ENCODE peak calls at places on chromosome 1, in five cellular contexts. R, G, M, X and T are unnamed samples.

GRCh38 chr1:5364591-5364990 is 627.6 kb downstream of the NPHP4 start:
- DNase-seq in X (no peak), R (no peak), M (no peak), G (no peak), T (no peak)

GRCh38 chr1:238196516-238196915 is 305.8 kb upstream of the ZP4 start:
- DNase-seq in G (no peak), R (no peak), M (no peak), X (no peak), T (no peak)

GRCh38 chr1:19391596-19391981 is 79.5 kb downstream of the SLC66A1 start:
- DNase-seq in G (no peak), X (no peak), M (no peak), R (no peak), T (no peak)

GRCh38 chr1:57894315-57894714 is 470.5 kb upstream of the DAB1 start:
- DNase-seq in G (no peak), R (no peak), X (no peak), M (peak), T (no peak)

GRCh38 chr1:39720094-39720999 is 18.3 kb upstream of the PPIE start:
- DNase-seq in M (peak), R (no peak), G (peak), X (no peak), T (peak)

GRCh38 chr1:236795757-236796719 is 946 bp downstream of the MTR start:
- DNase-seq in R (peak), M (no peak), X (no peak), G (peak), T (peak)

GRCh38 chr1:42773420-42773819 is 6.4 kb downstream of the C1orf50 start:
- DNase-seq in M (no peak), R (no peak), X (no peak), G (no peak), T (no peak)

GRCh38 chr1:156366832-156367231 is 2.2 kb upstream of the RHBG start:
- DNase-seq in M (no peak), R (no peak), X (no peak), G (no peak), T (no peak)

GRCh38 chr1:71086331-71086730 is 5.5 kb upstream of the ZRANB2 start:
- DNase-seq in R (no peak), G (no peak), M (no peak), X (no peak), T (no peak)

GRCh38 chr1:71087713-71088112 is 6.9 kb upstream of the ZRANB2 start:
- DNase-seq in M (no peak), G (no peak), X (no peak), R (no peak), T (no peak)

GRCh38 chr1:71089536-71090270 is 8.9 kb upstream of the ZRANB2 start:
- DNase-seq in G (no peak), X (no peak), M (no peak), R (no peak), T (no peak)

GRCh38 chr1:71088645-71089287 is 7.9 kb upstream of the ZRANB2 start:
- DNase-seq in M (no peak), X (no peak), G (no peak), R (no peak), T (no peak)

GRCh38 chr1:71087060-71087459 is 6.2 kb upstream of the ZRANB2 start:
- DNase-seq in X (no peak), R (no peak), G (no peak), M (no peak), T (peak)
- TF ChIP-seq SUZ12 in X (no peak), R (no peak), G (no peak), M (no peak), T (no peak)

DNA sequence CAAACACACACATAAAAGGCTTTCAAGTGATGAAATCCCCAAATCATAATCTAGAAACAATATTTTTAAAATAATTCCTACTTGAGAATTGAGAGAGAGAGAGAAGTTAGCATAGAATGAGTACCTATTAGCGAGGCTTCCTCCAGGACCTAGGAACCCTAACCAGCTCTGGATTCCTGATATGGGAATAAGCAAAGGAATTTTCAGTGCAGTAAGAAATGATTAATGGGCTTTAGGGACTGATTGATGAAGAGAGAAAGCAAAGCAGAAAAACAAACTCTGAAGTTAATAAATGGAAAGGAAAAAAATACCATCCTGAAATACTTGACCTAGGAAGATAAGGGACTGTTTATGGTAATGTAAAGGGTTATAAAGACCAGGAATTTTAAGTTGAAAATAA is 60.6 kb downstream of the WARS2 start:
- DNase-seq in R (no peak), X (no peak), G (no peak), M (no peak), T (no peak)
- TF ChIP-seq SUZ12 in R (no peak), X (no peak), G (no peak), M (no peak), T (no peak)

GRCh38 chr1:15272009-15272781 is 25.2 kb downstream of the FHAD1 start:
- DNase-seq in G (peak), M (peak), X (peak), R (no peak), T (peak)
- TF ChIP-seq SUZ12 in G (no peak), M (no peak), X (no peak), R (no peak), T (no peak)

GRCh38 chr1:220526294-220526693 is 1.6 kb upstream of the MARK1 start:
- DNase-seq in G (peak), M (no peak), R (no peak), X (no peak), T (no peak)
- TF ChIP-seq SUZ12 in G (no peak), M (no peak), R (no peak), X (no peak), T (no peak)

GRCh38 chr1:831522-831921 is 92.2 kb upstream of the SAMD11 start:
- DNase-seq in G (no peak), X (no peak), R (no peak), M (no peak), T (no peak)
- TF ChIP-seq SUZ12 in G (no peak), X (no peak), R (no peak), M (no peak), T (no peak)

GRCh38 chr1:44536357-44536756 is 131.3 kb downstream of the RNF220 start:
- DNase-seq in X (no peak), M (no peak), R (no peak), G (no peak), T (no peak)
- TF ChIP-seq SUZ12 in X (no peak), M (no peak), R (no peak), G (no peak), T (no peak)

GRCh38 chr1:222546548-222547259 is 1.2 kb downstream of the HHIPL2 start:
- DNase-seq in G (peak), M (no peak), R (no peak), X (no peak), T (peak)

GRCh38 chr1:222543817-222544216 is 4.1 kb downstream of the HHIPL2 start:
- DNase-seq in G (peak), R (no peak), M (no peak), X (peak), T (no peak)

GRCh38 chr1:222546091-222546490 is 1.8 kb downstream of the HHIPL2 start:
- DNase-seq in M (no peak), R (no peak), X (no peak), G (peak), T (no peak)

GRCh38 chr1:222547944-222548671 is at the start of gene HHIPL2:
- DNase-seq in X (no peak), R (no peak), M (no peak), G (no peak), T (no peak)

DNA sequence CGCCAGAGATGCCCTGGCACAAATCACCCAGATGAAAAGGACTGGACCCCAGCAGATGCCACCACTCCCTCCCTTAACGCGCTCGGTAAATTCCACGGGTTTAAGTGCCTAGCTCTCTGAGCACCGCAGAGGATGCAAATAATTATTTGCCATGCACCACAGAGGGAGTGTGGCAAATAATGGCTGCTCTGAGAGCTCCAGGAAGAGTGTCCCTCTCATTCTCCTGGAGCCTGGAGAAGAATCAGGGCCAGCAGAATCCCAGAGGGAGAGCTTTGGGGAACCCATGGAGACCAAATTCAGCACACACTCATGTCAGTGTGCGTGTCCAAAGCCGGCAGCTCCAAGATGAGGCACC is 667 bp downstream of the HHIPL2 start:
- DNase-seq in X (no peak), G (no peak), M (no peak), R (no peak), T (no peak)
- TF ChIP-seq SUZ12 in X (no peak), G (no peak), M (no peak), R (no peak), T (no peak)

DNA sequence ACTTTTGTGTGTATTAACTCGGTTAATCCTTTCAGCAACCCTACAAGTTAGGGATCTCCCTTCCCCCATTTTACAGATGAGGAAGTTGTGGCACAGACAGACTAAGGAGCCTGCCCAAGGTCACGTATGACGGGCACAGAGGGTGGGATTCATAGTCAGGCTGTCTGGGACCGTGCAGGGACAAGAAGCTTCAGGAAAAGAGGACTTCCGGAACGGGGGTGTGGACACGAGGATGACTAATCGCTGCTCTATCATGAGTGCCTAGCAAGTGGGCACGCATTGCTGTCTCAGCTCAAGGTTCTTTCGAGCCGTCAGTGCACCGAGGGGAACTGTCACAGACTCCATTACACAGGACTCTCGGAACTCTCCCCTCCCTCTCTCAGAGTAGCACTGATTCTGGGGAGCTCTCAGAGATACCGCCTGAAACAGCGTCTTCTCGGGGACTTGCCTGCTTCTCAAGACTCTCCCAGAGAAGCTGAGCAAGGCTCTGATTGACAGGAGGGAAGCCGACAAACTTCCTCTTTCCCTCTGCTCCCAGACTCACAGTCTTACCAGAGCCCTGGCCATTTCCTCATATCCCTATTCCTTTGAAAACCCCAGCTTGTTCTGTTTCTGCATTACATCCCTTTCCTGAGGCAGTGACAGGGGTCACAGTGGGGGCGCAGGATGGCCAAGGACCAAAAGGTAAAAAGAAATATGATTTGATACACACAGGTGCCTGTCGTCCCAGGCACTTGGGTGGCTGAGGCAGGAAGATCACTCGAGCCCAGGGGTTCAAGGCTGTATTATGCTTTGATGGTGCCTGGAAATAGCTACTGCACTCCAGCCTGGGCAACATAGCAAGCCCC is 14.4 kb downstream of the FHAD1 start:
- DNase-seq in M (no peak), X (peak), G (peak), R (no peak), T (no peak)
- TF ChIP-seq SUZ12 in M (no peak), X (no peak), G (no peak), R (no peak), T (no peak)